ENCODE peak calls at places on chromosome 6, in seven cellular contexts. C is AG09319; H is progenitor cell of endocrine pancreas; O is AG10803; K is CD8-positive, alpha-beta memory T cell; X is neuronal stem cell; R is NCI-H1417 treated with DMSO at 0.1 percent for 48 hours. E is an unnamed sample.

GRCh38 chr6:137495652-137496391 is 1.6 kb upstream of the OLIG3 start:
- DNase-seq in R (no peak), K (no peak), C (no peak), X (peak), H (peak), O (no peak), E (no peak)

GRCh38 chr6:159404296-159404695 is 235.1 kb downstream of the FNDC1 start:
- DNase-seq in X (no peak), K (no peak), R (no peak), H (no peak), C (no peak), O (no peak), E (no peak)

GRCh38 chr6:21915707-21916399 is 322.3 kb downstream of the SOX4 start:
- DNase-seq in C (no peak), K (no peak), X (no peak), R (no peak), O (peak), H (no peak), E (no peak)

GRCh38 chr6:6218246-6219085 is 102.0 kb downstream of the F13A1 start:
- DNase-seq in X (no peak), O (peak), R (no peak), H (no peak), K (no peak), C (no peak), E (no peak)

GRCh38 chr6:143510991-143511891 is at the start of gene FUCA2:
- DNase-seq in C (peak), X (peak), O (peak), H (peak), K (peak), R (no peak), E (peak)

GRCh38 chr6:132811276-132811675 is 3.1 kb upstream of the RPS12 start:
- DNase-seq in O (no peak), X (no peak), C (no peak), H (no peak), R (no peak), K (no peak), E (no peak)

GRCh38 chr6:4130357-4130987 is 4.9 kb downstream of the ECI2 start:
- DNase-seq in X (no peak), K (no peak), C (no peak), R (no peak), H (no peak), O (no peak), E (no peak)

GRCh38 chr6:1222426-1223311 is 89.2 kb upstream of the FOXQ1 start:
- DNase-seq in C (no peak), O (no peak), X (no peak), K (no peak), H (no peak), R (no peak), E (no peak)

GRCh38 chr6:119333707-119334295 is 15.8 kb downstream of the MAN1A1 start:
- DNase-seq in K (peak), H (no peak), R (no peak), O (no peak), X (no peak), C (no peak), E (no peak)

GRCh38 chr6:156779206-156780116 is 2.3 kb downstream of the ARID1B start:
- DNase-seq in R (no peak), H (peak), X (peak), C (no peak), O (no peak), K (peak), E (peak)

GRCh38 chr6:22880686-22881433 is 311.5 kb downstream of the HDGFL1 start:
- DNase-seq in C (peak), X (no peak), H (no peak), K (no peak), R (no peak), O (peak), E (no peak)

GRCh38 chr6:142881771-142882170 is 63.2 kb downstream of the HIVEP2 start:
- DNase-seq in C (no peak), H (no peak), O (no peak), K (no peak), R (no peak), X (no peak), E (no peak)

GRCh38 chr6:160038479-160038878 is 69.6 kb downstream of the IGF2R start:
- DNase-seq in H (no peak), O (no peak), R (no peak), X (no peak), C (no peak), K (no peak), E (no peak)

GRCh38 chr6:126118934-126119333 is 132.6 kb downstream of the TRMT11 start:
- DNase-seq in O (no peak), X (no peak), H (no peak), R (no peak), C (no peak), K (no peak), E (no peak)

GRCh38 chr6:160174681-160175080 is 53.1 kb downstream of the SLC22A1 start:
- DNase-seq in C (no peak), R (no peak), H (no peak), K (no peak), X (no peak), O (no peak), E (no peak)

GRCh38 chr6:149284904-149285303 is 32.6 kb upstream of the TAB2 start:
- DNase-seq in H (no peak), O (no peak), R (no peak), C (no peak), X (no peak), K (no peak), E (no peak)

GRCh38 chr6:73299171-73300073 is 36.4 kb upstream of the KHDC1 start:
- DNase-seq in X (no peak), C (no peak), O (no peak), K (no peak), R (no peak), H (no peak), E (no peak)

GRCh38 chr6:21494505-21494904 is 99.0 kb upstream of the SOX4 start:
- DNase-seq in R (no peak), C (no peak), O (no peak), H (no peak), X (no peak), K (no peak), E (no peak)

GRCh38 chr6:24140572-24140971 is 14.6 kb downstream of the NRSN1 start:
- DNase-seq in K (no peak), O (no peak), X (no peak), H (no peak), R (no peak), C (no peak), E (no peak)

GRCh38 chr6:150143521-150144293 is 863 bp downstream of the PPP1R14C start:
- DNase-seq in X (peak), O (no peak), C (no peak), R (no peak), K (no peak), H (peak), E (peak)

GRCh38 chr6:139409026-139409425 is 34.6 kb upstream of the CITED2 start:
- DNase-seq in O (peak), K (no peak), R (no peak), H (no peak), C (peak), X (no peak), E (no peak)

GRCh38 chr6:113620372-113620771 is 236.8 kb upstream of the MARCKS start:
- DNase-seq in K (no peak), R (no peak), O (peak), C (no peak), X (no peak), H (no peak), E (no peak)

GRCh38 chr6:38337819-38338465 is 301.8 kb downstream of the BTBD9 start:
- DNase-seq in X (no peak), O (peak), R (no peak), H (no peak), C (peak), K (no peak), E (no peak)

GRCh38 chr6:111556004-111556403 is 49.7 kb downstream of the TRAF3IP2 start:
- DNase-seq in K (no peak), X (no peak), O (no peak), R (no peak), H (no peak), C (no peak), E (no peak)

GRCh38 chr6:8085053-8085511 is 17.3 kb downstream of the EEF1E1 start:
- DNase-seq in K (no peak), C (peak), R (no peak), X (no peak), O (peak), H (no peak), E (no peak)

GRCh38 chr6:56335733-56336132 is 88.4 kb upstream of the COL21A1 start:
- DNase-seq in X (no peak), R (no peak), O (peak), H (no peak), C (no peak), K (no peak), E (no peak)

GRCh38 chr6:143299253-143300166 is 151.0 kb downstream of the ADAT2 start:
- DNase-seq in R (no peak), K (no peak), H (no peak), O (no peak), C (no peak), X (no peak), E (no peak)

GRCh38 chr6:149152521-149152920 is 165.0 kb upstream of the TAB2 start:
- DNase-seq in K (no peak), R (no peak), H (no peak), X (no peak), C (no peak), O (no peak), E (no peak)

GRCh38 chr6:133446789-133447188 is 205.6 kb downstream of the EYA4 start:
- DNase-seq in R (no peak), H (no peak), O (no peak), X (no peak), C (no peak), K (no peak), E (no peak)

GRCh38 chr6:5529733-5530132 is 268.4 kb downstream of the FARS2 start:
- DNase-seq in H (no peak), K (no peak), O (peak), X (no peak), R (no peak), C (no peak), E (no peak)

GRCh38 chr6:81475646-81476045 is 276.8 kb downstream of the TENT5A start:
- DNase-seq in O (peak), H (no peak), K (no peak), C (no peak), R (no peak), X (no peak), E (no peak)

GRCh38 chr6:52568320-52568719 is 8.5 kb downstream of the TRAM2 start:
- DNase-seq in O (no peak), X (no peak), C (no peak), R (no peak), K (no peak), H (no peak), E (no peak)

GRCh38 chr6:81241717-81242116 is 510.8 kb downstream of the TENT5A start:
- DNase-seq in H (no peak), K (no peak), X (no peak), C (no peak), O (peak), R (no peak), E (no peak)

GRCh38 chr6:39755231-39755630 is 30.0 kb upstream of the KIF6 start:
- DNase-seq in O (peak), R (no peak), X (no peak), K (no peak), C (no peak), H (no peak), E (no peak)

GRCh38 chr6:78605909-78606446 is 261.4 kb upstream of the IRAK1BP1 start:
- DNase-seq in H (no peak), O (peak), C (no peak), R (no peak), K (no peak), X (no peak), E (no peak)

GRCh38 chr6:25681848-25682247 is 29.8 kb downstream of the SCGN start:
- DNase-seq in R (no peak), O (no peak), C (no peak), X (no peak), H (no peak), K (no peak), E (no peak)

E was measured in stimulated activated naive B cell treated with anti-CD40 and anti-IgM and Interleukin-4, amounts not matched to agents 10 μg/mL and 1 μg/mL and 100 μg/mL, for 72 hours.